ENCODE peak calls at places on chromosome 16, in four cellular contexts. G is heart left ventricle, H is neural progenitor cell, U is mesendoderm. B is an unnamed sample.

GRCh38 chr16:55282441-55282840 is 41.6 kb upstream of the IRX6 start:
- DNase-seq in U (no peak), G (no peak), H (no peak), B (no peak)

GRCh38 chr16:10180771-10181163 is 1.5 kb downstream of the GRIN2A start:
- DNase-seq in H (peak; percentile 91), G (no peak), U (peak; percentile 82), B (peak; percentile 20)

GRCh38 chr16:14056970-14057369 is 14.1 kb upstream of the MRTFB start:
- DNase-seq in G (no peak), H (no peak), U (no peak), B (no peak)

GRCh38 chr16:14501331-14502255 is 128.5 kb downstream of the PARN start:
- DNase-seq in U (peak; percentile 93), G (peak; percentile 79), H (peak; percentile 63), B (peak; percentile 95)

GRCh38 chr16:27446721-27447120 is 44.7 kb downstream of the IL21R start:
- DNase-seq in H (no peak), U (no peak), G (no peak), B (no peak)

GRCh38 chr16:66159987-66160386 is 206.5 kb upstream of the CDH5 start:
- DNase-seq in H (no peak), U (no peak), G (no peak), B (no peak)

GRCh38 chr16:30941600-30942420 is 7.1 kb upstream of the ORAI3 start:
- DNase-seq in U (peak; percentile 79), G (peak; percentile 73), H (peak; percentile 83), B (peak; percentile 76)

GRCh38 chr16:80948886-80949502 is 57.7 kb downstream of the CMC2 start:
- DNase-seq in G (peak; percentile 32), H (peak; percentile 88), U (peak; percentile 75), B (peak; percentile 54)

GRCh38 chr16:82756283-82756599 is 129.5 kb downstream of the CDH13 start:
- DNase-seq in U (no peak), G (no peak), H (no peak), B (no peak)

GRCh38 chr16:53052519-53053501 is at the start of gene CHD9NB:
- DNase-seq in G (no peak), U (peak; percentile 49), H (no peak), B (no peak)

GRCh38 chr16:23290189-23291062 is 11.7 kb upstream of the SCNN1B start:
- DNase-seq in G (no peak), U (no peak), H (no peak), B (no peak)

GRCh38 chr16:19753815-19754643 is 36.0 kb downstream of the IQCK start:
- DNase-seq in G (no peak), U (peak; percentile 24), H (no peak), B (no peak)

GRCh38 chr16:15960124-15960971 is 10.9 kb downstream of the ABCC1 start:
- DNase-seq in G (no peak), H (no peak), U (peak; percentile 64), B (no peak)

GRCh38 chr16:82580293-82580900 is 46.4 kb upstream of the CDH13 start:
- DNase-seq in U (peak; percentile 40), G (no peak), H (peak; percentile 46), B (peak; percentile 56)

GRCh38 chr16:87206646-87207451 is 110.3 kb downstream of the C16orf95 start:
- DNase-seq in H (no peak), U (no peak), G (no peak), B (no peak)

GRCh38 chr16:47705268-47705667 is 244.1 kb downstream of the PHKB start:
- DNase-seq in H (no peak), U (no peak), G (no peak), B (no peak)

GRCh38 chr16:19898924-19899604 is 14.4 kb upstream of the GPRC5B start:
- DNase-seq in U (peak; percentile 79), H (peak; percentile 72), G (no peak), B (no peak)

GRCh38 chr16:81520560-81521135 is 76.0 kb downstream of the CMIP start:
- DNase-seq in H (no peak), G (no peak), U (no peak), B (peak; percentile 28)

GRCh38 chr16:63422633-63423032 is 1386.4 kb upstream of the CDH8 start:
- DNase-seq in H (no peak), G (no peak), U (no peak), B (no peak)

GRCh38 chr16:67833035-67833417 is 9.1 kb upstream of the THAP11 start:
- DNase-seq in G (no peak), U (no peak), H (no peak), B (no peak)

GRCh38 chr16:65666132-65666869 is 544.4 kb upstream of the CDH11 start:
- DNase-seq in U (no peak), G (no peak), H (peak; percentile 5), B (no peak)

GRCh38 chr16:3954411-3954921 is 74.0 kb upstream of the CREBBP start:
- DNase-seq in H (no peak), U (no peak), G (no peak), B (peak; percentile 63)

GRCh38 chr16:3878610-3879009 is 1.9 kb downstream of the CREBBP start:
- DNase-seq in H (no peak), G (no peak), U (no peak), B (no peak)

GRCh38 chr16:27676807-27677206 is 126.9 kb downstream of the KATNIP start:
- DNase-seq in G (no peak), H (no peak), U (no peak), B (no peak)

GRCh38 chr16:24721830-24722238 is 7.6 kb upstream of the TNRC6A start:
- DNase-seq in G (no peak), H (no peak), U (no peak), B (no peak)

DNA sequence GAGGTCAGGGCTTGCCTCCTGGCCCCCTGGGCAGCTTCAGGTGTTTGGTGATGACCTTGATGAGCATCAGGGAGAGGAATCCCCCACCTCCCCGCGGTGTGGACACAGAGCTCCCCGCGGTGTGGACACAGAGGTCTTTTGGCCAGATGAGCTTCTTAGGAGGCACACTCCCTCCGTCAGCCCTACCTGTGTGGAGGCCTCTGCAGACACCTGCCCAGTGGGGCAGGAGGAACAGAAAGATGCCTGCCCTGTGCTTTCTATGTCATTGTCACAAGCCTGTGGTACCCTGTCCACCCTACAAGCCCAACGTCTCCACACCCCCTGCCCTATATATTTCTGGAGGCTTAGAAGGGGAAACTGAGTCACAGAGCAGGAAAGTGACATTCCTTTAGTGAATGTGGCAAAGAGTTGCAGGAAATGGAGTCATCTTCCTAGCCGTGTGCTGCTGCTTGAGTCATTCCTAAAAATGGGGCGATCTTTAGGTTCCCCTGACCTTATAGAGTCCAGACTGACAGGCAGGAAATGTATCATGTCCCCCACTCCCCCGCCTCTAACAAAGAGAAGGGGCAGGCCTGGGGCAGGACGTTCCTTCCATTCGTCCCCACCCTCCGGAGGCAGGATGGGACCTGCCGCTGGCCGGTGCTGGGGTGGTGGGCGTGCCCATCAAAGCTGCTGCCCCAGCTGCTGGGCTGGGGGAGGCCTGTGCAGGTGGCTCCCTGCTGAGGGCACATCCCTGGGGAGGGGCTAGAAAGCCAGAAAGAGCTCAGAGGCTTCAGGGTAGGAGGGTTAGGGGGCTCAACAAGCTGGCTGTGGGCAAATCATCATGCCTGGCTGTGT is 987 bp upstream of the C16orf74 start:
- DNase-seq in G (no peak), U (no peak), H (no peak), B (no peak)
- H3K27ac ChIP-seq in G (no peak overlapping the region), U (no peak overlapping the region), H (no peak overlapping the region), B (no peak overlapping the region)

GRCh38 chr16:4970010-4970409 is 11.9 kb downstream of the SEC14L5 start:
- DNase-seq in H (peak; percentile 76), U (no peak), G (no peak), B (no peak)
- H3K27ac ChIP-seq in H (no peak overlapping the region), U (no peak overlapping the region), G (no peak overlapping the region), B (peak overlapping the region; percentile 21)

DNA sequence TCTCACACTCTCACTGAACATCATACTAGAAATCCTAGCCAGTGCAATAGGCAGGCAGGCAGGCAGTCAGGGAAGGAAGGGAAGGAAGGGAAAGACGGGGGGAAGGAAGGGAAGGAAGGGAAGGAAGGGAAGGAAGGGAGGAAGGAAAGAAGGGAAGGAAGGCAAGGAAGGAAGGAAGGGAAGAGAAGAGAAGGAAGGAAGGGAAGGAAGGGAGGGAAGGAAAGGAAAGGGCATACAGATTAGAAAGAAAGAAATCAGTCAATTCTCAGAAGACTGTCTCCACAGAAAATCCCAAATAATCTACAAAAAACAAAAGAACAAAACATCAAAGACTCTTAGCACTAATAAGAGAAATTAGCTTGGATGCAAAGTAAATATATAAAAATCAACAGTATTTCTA is 93.9 kb downstream of the CPPED1 start:
- DNase-seq in H (no peak), G (no peak), U (no peak), B (no peak)
- H3K27ac ChIP-seq in H (no peak overlapping the region), G (no peak overlapping the region), U (no peak overlapping the region), B (no peak overlapping the region)

GRCh38 chr16:75116081-75116910 is at the start of gene LDHD:
- DNase-seq in H (peak; percentile 67), U (peak; percentile 61), G (peak; percentile 86), B (peak; percentile 94)
- H3K27ac ChIP-seq in H (no peak within 1 kb of the TSS), U (no peak within 1 kb of the TSS), G (peak within 1 kb of the TSS; percentile 71), B (peak within 1 kb of the TSS; percentile 84)

GRCh38 chr16:58614212-58614611 is 15.4 kb downstream of the CNOT1 start:
- DNase-seq in U (no peak), G (no peak), H (no peak), B (no peak)
- H3K27ac ChIP-seq in U (no peak overlapping the region), G (no peak overlapping the region), H (no peak overlapping the region), B (no peak overlapping the region)

GRCh38 chr16:25966172-25967097 is 274.7 kb downstream of the HS3ST4 start:
- DNase-seq in U (no peak), G (no peak), H (no peak), B (no peak)
- H3K27ac ChIP-seq in U (no peak overlapping the region), G (no peak overlapping the region), H (no peak overlapping the region), B (no peak overlapping the region)

GRCh38 chr16:29156511-29156910 is 171.7 kb downstream of the LAT start:
- DNase-seq in U (peak; percentile 26), H (no peak), G (no peak), B (no peak)
- H3K27ac ChIP-seq in U (peak overlapping the region; percentile 52), H (no peak overlapping the region), G (peak overlapping the region; percentile 70), B (peak overlapping the region; percentile 15)

GRCh38 chr16:89392881-89393730 is 97.3 kb downstream of the ANKRD11 start:
- DNase-seq in G (no peak), H (no peak), U (peak; percentile 84), B (no peak)
- H3K27ac ChIP-seq in G (no peak overlapping the region), H (no peak overlapping the region), U (no peak overlapping the region), B (peak overlapping the region; percentile 64)

GRCh38 chr16:85307552-85308364 is 195.5 kb upstream of the CIBAR2 start:
- DNase-seq in U (no peak), G (peak; percentile 30), H (no peak), B (no peak)
- H3K27ac ChIP-seq in U (no peak overlapping the region), G (no peak overlapping the region), H (no peak overlapping the region), B (peak overlapping the region; percentile 77)